ENCODE peak calls at places on chromosomes 1 and 21, in six cellular contexts. One of them, this sample, is unnamed.

GRCh38 chr1:12052008-12052573 is 11.0 kb upstream of the TNFRSF8 start:
- DNase-seq in neuronal stem cell: no peak
- DNase-seq in IMR-90: peak; percentile 83
- DNase-seq in H1: no peak
- DNase-seq in trophoblast cell: peak; percentile 7
- DNase-seq in mesenchymal stem cell: peak; percentile 85
- DNase-seq in this sample: peak; percentile 50

GRCh38 chr21:38824124-38824822 is 18.5 kb downstream of the ETS2 start:
- DNase-seq in neuronal stem cell: no peak
- DNase-seq in IMR-90: peak; percentile 90
- DNase-seq in H1: peak; percentile 33
- DNase-seq in trophoblast cell: peak; percentile 31
- DNase-seq in mesenchymal stem cell: peak; percentile 98
- DNase-seq in this sample: no peak

GRCh38 chr21:42097274-42097673 is 26.2 kb downstream of the UMODL1 start:
- DNase-seq in neuronal stem cell: no peak
- DNase-seq in IMR-90: peak; percentile 16
- DNase-seq in H1: no peak
- DNase-seq in trophoblast cell: no peak
- DNase-seq in mesenchymal stem cell: peak; percentile 65
- DNase-seq in this sample: no peak

GRCh38 chr1:55284856-55285255 is 69.7 kb upstream of the USP24 start:
- DNase-seq in neuronal stem cell: peak; percentile 24
- DNase-seq in IMR-90: peak; percentile 60
- DNase-seq in H1: no peak
- DNase-seq in trophoblast cell: peak; percentile 59
- DNase-seq in mesenchymal stem cell: peak; percentile 67
- DNase-seq in this sample: no peak

GRCh38 chr1:187054862-187055757 is 226.4 kb downstream of the PLA2G4A start:
- DNase-seq in neuronal stem cell: no peak
- DNase-seq in IMR-90: no peak
- DNase-seq in H1: no peak
- DNase-seq in trophoblast cell: peak; percentile 72
- DNase-seq in mesenchymal stem cell: no peak
- DNase-seq in this sample: no peak

GRCh38 chr1:56645663-56646330 is 683 bp downstream of the PRKAA2 start:
- DNase-seq in neuronal stem cell: peak; percentile 57
- DNase-seq in IMR-90: no peak
- DNase-seq in H1: peak; percentile 51
- DNase-seq in trophoblast cell: peak; percentile 4
- DNase-seq in mesenchymal stem cell: peak; percentile 40
- DNase-seq in this sample: peak; percentile 39

GRCh38 chr1:248853668-248854375 is 5.1 kb downstream of the ZNF692 start:
- DNase-seq in neuronal stem cell: no peak
- DNase-seq in IMR-90: no peak
- DNase-seq in H1: no peak
- DNase-seq in trophoblast cell: no peak
- DNase-seq in mesenchymal stem cell: no peak
- DNase-seq in this sample: no peak

GRCh38 chr1:5564578-5565257 is 427.5 kb downstream of the NPHP4 start:
- DNase-seq in neuronal stem cell: no peak
- DNase-seq in IMR-90: no peak
- DNase-seq in H1: no peak
- DNase-seq in trophoblast cell: no peak
- DNase-seq in mesenchymal stem cell: no peak
- DNase-seq in this sample: no peak

GRCh38 chr1:226738421-226738994 is 574 bp downstream of the ITPKB start:
- DNase-seq in neuronal stem cell: no peak
- DNase-seq in IMR-90: peak; percentile 30
- DNase-seq in H1: peak; percentile 69
- DNase-seq in trophoblast cell: peak; percentile 28
- DNase-seq in mesenchymal stem cell: peak; percentile 59
- DNase-seq in this sample: peak; percentile 53

GRCh38 chr1:212917858-212918257 is 32.5 kb upstream of the VASH2 start:
- DNase-seq in neuronal stem cell: no peak
- DNase-seq in IMR-90: no peak
- DNase-seq in H1: peak; percentile 30
- DNase-seq in trophoblast cell: no peak
- DNase-seq in mesenchymal stem cell: no peak
- DNase-seq in this sample: peak; percentile 22

GRCh38 chr1:224430511-224431113 is 4.0 kb downstream of the WDR26 start:
- DNase-seq in neuronal stem cell: no peak
- DNase-seq in IMR-90: peak; percentile 76
- DNase-seq in H1: no peak
- DNase-seq in trophoblast cell: peak; percentile 14
- DNase-seq in mesenchymal stem cell: peak; percentile 74
- DNase-seq in this sample: no peak

GRCh38 chr1:193310569-193310968 is 124.2 kb upstream of the B3GALT2 start:
- DNase-seq in neuronal stem cell: no peak
- DNase-seq in IMR-90: no peak
- DNase-seq in H1: no peak
- DNase-seq in trophoblast cell: no peak
- DNase-seq in mesenchymal stem cell: no peak
- DNase-seq in this sample: no peak

GRCh38 chr21:29078884-29079765 is 5.7 kb upstream of the CCT8 start:
- DNase-seq in neuronal stem cell: no peak
- DNase-seq in IMR-90: no peak
- DNase-seq in H1: no peak
- DNase-seq in trophoblast cell: peak; percentile 14
- DNase-seq in mesenchymal stem cell: peak; percentile 29
- DNase-seq in this sample: no peak

GRCh38 chr1:27001570-27002360 is 8.3 kb downstream of the TRNP1 start:
- DNase-seq in neuronal stem cell: no peak
- DNase-seq in IMR-90: no peak
- DNase-seq in H1: peak; percentile 54
- DNase-seq in trophoblast cell: no peak
- DNase-seq in mesenchymal stem cell: peak; percentile 51
- DNase-seq in this sample: peak; percentile 53

GRCh38 chr1:180912211-180912800 is 391 bp upstream of the KIAA1614 start:
- DNase-seq in neuronal stem cell: peak; percentile 68
- DNase-seq in IMR-90: peak; percentile 34
- DNase-seq in H1: peak; percentile 80
- DNase-seq in trophoblast cell: peak; percentile 8
- DNase-seq in mesenchymal stem cell: peak; percentile 60
- DNase-seq in this sample: peak; percentile 62

GRCh38 chr1:208684192-208684591 is 440.0 kb upstream of the PLXNA2 start:
- DNase-seq in neuronal stem cell: no peak
- DNase-seq in IMR-90: no peak
- DNase-seq in H1: no peak
- DNase-seq in trophoblast cell: no peak
- DNase-seq in mesenchymal stem cell: no peak
- DNase-seq in this sample: no peak

GRCh38 chr1:245859510-245860114 is 647.5 kb downstream of the SMYD3 start:
- DNase-seq in neuronal stem cell: no peak
- DNase-seq in IMR-90: peak; percentile 84
- DNase-seq in H1: no peak
- DNase-seq in trophoblast cell: no peak
- DNase-seq in mesenchymal stem cell: peak; percentile 38
- DNase-seq in this sample: no peak

GRCh38 chr1:160672789-160673695 is 26.2 kb upstream of the SLAMF1 start:
- DNase-seq in neuronal stem cell: no peak
- DNase-seq in IMR-90: no peak
- DNase-seq in H1: no peak
- DNase-seq in trophoblast cell: no peak
- DNase-seq in mesenchymal stem cell: no peak
- DNase-seq in this sample: no peak

GRCh38 chr1:66247415-66248208 is 286.3 kb upstream of the SGIP1 start:
- DNase-seq in neuronal stem cell: no peak
- DNase-seq in IMR-90: no peak
- DNase-seq in H1: no peak
- DNase-seq in trophoblast cell: no peak
- DNase-seq in mesenchymal stem cell: no peak
- DNase-seq in this sample: no peak

GRCh38 chr21:43692949-43693348 is 26.0 kb upstream of the PDXK start:
- DNase-seq in neuronal stem cell: no peak
- DNase-seq in IMR-90: no peak
- DNase-seq in H1: no peak
- DNase-seq in trophoblast cell: no peak
- DNase-seq in mesenchymal stem cell: no peak
- DNase-seq in this sample: no peak

GRCh38 chr1:164591858-164592257 is 32.9 kb downstream of the PBX1 start:
- DNase-seq in neuronal stem cell: no peak
- DNase-seq in IMR-90: peak; percentile 31
- DNase-seq in H1: no peak
- DNase-seq in trophoblast cell: no peak
- DNase-seq in mesenchymal stem cell: peak; percentile 44
- DNase-seq in this sample: no peak

GRCh38 chr1:47219590-47220220 is 12.3 kb downstream of the TAL1 start:
- DNase-seq in neuronal stem cell: no peak
- DNase-seq in IMR-90: no peak
- DNase-seq in H1: no peak
- DNase-seq in trophoblast cell: no peak
- DNase-seq in mesenchymal stem cell: no peak
- DNase-seq in this sample: no peak

GRCh38 chr1:37158113-37158749 is 123.9 kb upstream of the GRIK3 start:
- DNase-seq in neuronal stem cell: no peak
- DNase-seq in IMR-90: no peak
- DNase-seq in H1: peak; percentile 14
- DNase-seq in trophoblast cell: no peak
- DNase-seq in mesenchymal stem cell: no peak
- DNase-seq in this sample: no peak

GRCh38 chr1:170310931-170311330 is 165.2 kb downstream of the NTMT2 start:
- DNase-seq in neuronal stem cell: no peak
- DNase-seq in IMR-90: no peak
- DNase-seq in H1: no peak
- DNase-seq in trophoblast cell: no peak
- DNase-seq in mesenchymal stem cell: peak; percentile 5
- DNase-seq in this sample: no peak

GRCh38 chr1:223007250-223007649 is 135.8 kb downstream of the TLR5 start:
- DNase-seq in neuronal stem cell: no peak
- DNase-seq in IMR-90: no peak
- DNase-seq in H1: no peak
- DNase-seq in trophoblast cell: peak; percentile 23
- DNase-seq in mesenchymal stem cell: no peak
- DNase-seq in this sample: no peak

GRCh38 chr1:1374068-1374860 is 743 bp downstream of the AURKAIP1 start:
- DNase-seq in neuronal stem cell: no peak
- DNase-seq in IMR-90: no peak
- DNase-seq in H1: no peak
- DNase-seq in trophoblast cell: no peak
- DNase-seq in mesenchymal stem cell: no peak
- DNase-seq in this sample: no peak
- H3K14ac ChIP-seq in neuronal stem cell: peak overlapping the region; percentile 82
- H3K14ac ChIP-seq in IMR-90: peak overlapping the region; percentile 71
- H3K14ac ChIP-seq in H1: no peak overlapping the region
- H3K14ac ChIP-seq in trophoblast cell: peak overlapping the region; percentile 89
- H3K14ac ChIP-seq in mesenchymal stem cell: peak overlapping the region; percentile 59
- H3K14ac ChIP-seq in this sample: no peak overlapping the region

GRCh38 chr1:70890408-70890807 is 157.2 kb downstream of the PTGER3 start:
- DNase-seq in neuronal stem cell: no peak
- DNase-seq in IMR-90: no peak
- DNase-seq in H1: no peak
- DNase-seq in trophoblast cell: no peak
- DNase-seq in mesenchymal stem cell: no peak
- DNase-seq in this sample: no peak
- H3K14ac ChIP-seq in neuronal stem cell: no peak overlapping the region
- H3K14ac ChIP-seq in IMR-90: no peak overlapping the region
- H3K14ac ChIP-seq in H1: no peak overlapping the region
- H3K14ac ChIP-seq in trophoblast cell: no peak overlapping the region
- H3K14ac ChIP-seq in mesenchymal stem cell: no peak overlapping the region
- H3K14ac ChIP-seq in this sample: no peak overlapping the region

GRCh38 chr1:78497196-78497595 is 6.4 kb downstream of the PTGFR start:
- DNase-seq in neuronal stem cell: no peak
- DNase-seq in IMR-90: no peak
- DNase-seq in H1: no peak
- DNase-seq in trophoblast cell: peak; percentile 40
- DNase-seq in mesenchymal stem cell: peak; percentile 8
- DNase-seq in this sample: no peak

GRCh38 chr1:78490861-78491310 is at the start of gene PTGFR:
- DNase-seq in neuronal stem cell: peak; percentile 38
- DNase-seq in IMR-90: peak; percentile 36
- DNase-seq in H1: peak; percentile 74
- DNase-seq in trophoblast cell: no peak
- DNase-seq in mesenchymal stem cell: peak; percentile 18
- DNase-seq in this sample: peak; percentile 58

GRCh38 chr1:78491311-78492071 is 717 bp downstream of the PTGFR start:
- DNase-seq in neuronal stem cell: peak; percentile 23
- DNase-seq in IMR-90: peak; percentile 61
- DNase-seq in H1: peak; percentile 65
- DNase-seq in trophoblast cell: peak; percentile 99
- DNase-seq in mesenchymal stem cell: peak; percentile 23
- DNase-seq in this sample: peak; percentile 47

GRCh38 chr1:78492376-78492950 is 1.7 kb downstream of the PTGFR start:
- DNase-seq in neuronal stem cell: no peak
- DNase-seq in IMR-90: no peak
- DNase-seq in H1: no peak
- DNase-seq in trophoblast cell: peak; percentile 93
- DNase-seq in mesenchymal stem cell: no peak
- DNase-seq in this sample: no peak

GRCh38 chr1:78493456-78493855 is 2.7 kb downstream of the PTGFR start:
- DNase-seq in neuronal stem cell: no peak
- DNase-seq in IMR-90: peak; percentile 37
- DNase-seq in H1: no peak
- DNase-seq in trophoblast cell: no peak
- DNase-seq in mesenchymal stem cell: no peak
- DNase-seq in this sample: no peak
- H3K14ac ChIP-seq in neuronal stem cell: no peak overlapping the region
- H3K14ac ChIP-seq in IMR-90: no peak overlapping the region
- H3K14ac ChIP-seq in H1: no peak overlapping the region
- H3K14ac ChIP-seq in trophoblast cell: no peak overlapping the region
- H3K14ac ChIP-seq in mesenchymal stem cell: no peak overlapping the region
- H3K14ac ChIP-seq in this sample: no peak overlapping the region

GRCh38 chr1:10451286-10451685 is 1.5 kb downstream of the CORT start:
- DNase-seq in neuronal stem cell: no peak
- DNase-seq in IMR-90: peak; percentile 44
- DNase-seq in H1: no peak
- DNase-seq in trophoblast cell: no peak
- DNase-seq in mesenchymal stem cell: no peak
- DNase-seq in this sample: no peak

GRCh38 chr1:10459185-10459584 is 9.4 kb downstream of the CORT start:
- DNase-seq in neuronal stem cell: no peak
- DNase-seq in IMR-90: peak; percentile 80
- DNase-seq in H1: no peak
- DNase-seq in trophoblast cell: peak; percentile 56
- DNase-seq in mesenchymal stem cell: peak; percentile 83
- DNase-seq in this sample: no peak

GRCh38 chr1:10456661-10457060 is 6.8 kb downstream of the CORT start:
- DNase-seq in neuronal stem cell: no peak
- DNase-seq in IMR-90: no peak
- DNase-seq in H1: no peak
- DNase-seq in trophoblast cell: no peak
- DNase-seq in mesenchymal stem cell: no peak
- DNase-seq in this sample: no peak

GRCh38 chr1:10457910-10458309 is 8.1 kb downstream of the CORT start:
- DNase-seq in neuronal stem cell: no peak
- DNase-seq in IMR-90: no peak
- DNase-seq in H1: no peak
- DNase-seq in trophoblast cell: no peak
- DNase-seq in mesenchymal stem cell: no peak
- DNase-seq in this sample: no peak

DNA sequence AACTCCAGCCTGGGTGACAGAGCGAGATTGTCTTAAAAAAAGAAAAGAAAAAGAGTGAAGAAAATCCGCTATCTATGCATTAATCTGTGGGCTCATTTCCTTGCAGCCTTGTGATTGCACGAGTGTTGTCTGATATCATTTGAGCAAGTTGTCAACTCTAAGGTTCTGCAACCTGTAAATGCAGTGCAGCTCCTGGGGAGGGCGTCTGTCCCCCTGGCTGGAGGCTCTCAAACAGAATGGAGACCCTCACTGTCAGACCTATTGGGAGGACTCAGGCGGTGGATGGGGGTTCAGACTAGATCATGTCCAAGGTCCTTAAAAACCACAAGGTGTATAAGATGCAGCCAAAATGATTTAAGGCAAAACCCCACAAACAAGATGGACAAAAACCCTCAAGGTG is 6.2 kb downstream of the CORT start:
- DNase-seq in neuronal stem cell: no peak
- DNase-seq in IMR-90: no peak
- DNase-seq in H1: no peak
- DNase-seq in trophoblast cell: no peak
- DNase-seq in mesenchymal stem cell: no peak
- DNase-seq in this sample: peak; percentile 40
- H3K14ac ChIP-seq in neuronal stem cell: no peak overlapping the region
- H3K14ac ChIP-seq in IMR-90: no peak overlapping the region
- H3K14ac ChIP-seq in H1: no peak overlapping the region
- H3K14ac ChIP-seq in trophoblast cell: no peak overlapping the region
- H3K14ac ChIP-seq in mesenchymal stem cell: no peak overlapping the region
- H3K14ac ChIP-seq in this sample: no peak overlapping the region

This sample was measured in H9.